ENCODE peak calls at places on chromosomes 2 and 18, in six cellular contexts. Y is foreskin keratinocyte; B is effector memory CD4-positive, alpha-beta T cell; Q is psoas muscle; P is caudate nucleus; R is fibroblast of lung. N is an unnamed sample.
A peak's percentile ranks its signal among the peaks of the same experiment; 100 is the strongest.

GRCh38 chr2:236012155-236012554 is 156.0 kb downstream of the GBX2 start:
- DNase-seq in Y (no peak), Q (no peak), P (no peak), B (no peak), R (no peak), N (no peak)

GRCh38 chr2:191349990-191350389 is 104.8 kb downstream of the MYO1B start:
- DNase-seq in Y (no peak), B (no peak), R (no peak), P (no peak), Q (no peak), N (no peak)

GRCh38 chr2:228447266-228447915 is 265.9 kb upstream of the SPHKAP start:
- DNase-seq in P (no peak), R (no peak), Q (no peak), B (no peak), Y (no peak), N (no peak)

GRCh38 chr18:76405761-76406356 is 89.2 kb downstream of the ZNF516 start:
- DNase-seq in Y (no peak), P (no peak), Q (peak; percentile 64), R (peak; percentile 36), B (peak; percentile 18), N (peak; percentile 79)

GRCh38 chr2:135913726-135914365 is 37.6 kb upstream of the MCM6 start:
- DNase-seq in B (peak; percentile 32), P (no peak), Y (peak; percentile 3), R (peak; percentile 24), Q (no peak), N (no peak)

GRCh38 chr2:27322766-27323591 is at the start of gene MPV17:
- DNase-seq in B (peak; percentile 80), P (peak; percentile 85), Y (peak; percentile 61), Q (peak; percentile 92), R (peak; percentile 93), N (peak; percentile 89)

GRCh38 chr2:141055526-141055925 is 1075.3 kb downstream of the LRP1B start:
- DNase-seq in Y (peak; percentile 55), R (peak; percentile 89), B (no peak), P (no peak), Q (no peak), N (no peak)

GRCh38 chr2:128237911-128238697 is 80.6 kb downstream of the HS6ST1 start:
- DNase-seq in Q (no peak), P (peak; percentile 53), R (peak; percentile 23), Y (no peak), B (no peak), N (no peak)

GRCh38 chr2:217988014-217988839 is 14.6 kb downstream of the TNS1 start:
- DNase-seq in B (peak; percentile 23), Y (peak; percentile 50), R (peak; percentile 60), Q (peak; percentile 84), P (peak; percentile 71), N (peak; percentile 67)

GRCh38 chr2:237475704-237476107 is 11.3 kb upstream of the MLPH start:
- DNase-seq in R (peak; percentile 87), P (no peak), Y (no peak), B (no peak), Q (peak; percentile 42), N (peak; percentile 21)

GRCh38 chr2:239274391-239275001 is 126.3 kb downstream of the HDAC4 start:
- DNase-seq in Y (no peak), B (peak; percentile 32), Q (peak; percentile 79), P (no peak), R (peak; percentile 89), N (no peak)

GRCh38 chr2:28356095-28356911 is 36.4 kb upstream of the FOSL2 start:
- DNase-seq in Q (peak; percentile 92), R (peak; percentile 81), P (peak; percentile 31), B (no peak), Y (no peak), N (no peak)

GRCh38 chr2:86072271-86072858 is 33.3 kb downstream of the POLR1A start:
- DNase-seq in Q (peak; percentile 71), R (peak; percentile 45), P (peak; percentile 17), B (no peak), Y (no peak), N (no peak)

GRCh38 chr2:97722227-97722626 is 8.9 kb downstream of the ZAP70 start:
- DNase-seq in Y (no peak), B (no peak), P (no peak), R (no peak), Q (no peak), N (no peak)

GRCh38 chr18:57107141-57107832 is 39.6 kb upstream of the BOD1L2 start:
- DNase-seq in Q (no peak), B (no peak), P (no peak), R (peak; percentile 29), Y (peak; percentile 16), N (no peak)

GRCh38 chr2:69926849-69927515 is 12.1 kb downstream of the MXD1 start:
- DNase-seq in R (no peak), Y (no peak), Q (no peak), B (no peak), P (no peak), N (no peak)

GRCh38 chr18:11391636-11392035 is 217.8 kb upstream of the SLC35G4 start:
- DNase-seq in Q (no peak), B (no peak), R (peak; percentile 52), Y (no peak), P (no peak), N (no peak)

GRCh38 chr2:74744731-74745505 is 89.0 kb upstream of the HK2 start:
- DNase-seq in B (no peak), P (no peak), Y (no peak), Q (no peak), R (no peak), N (no peak)

GRCh38 chr2:8583400-8584173 is 98.3 kb upstream of the ID2 start:
- DNase-seq in Y (no peak), B (peak; percentile 42), R (peak; percentile 75), P (peak; percentile 34), Q (peak; percentile 85), N (peak; percentile 63)

DNA sequence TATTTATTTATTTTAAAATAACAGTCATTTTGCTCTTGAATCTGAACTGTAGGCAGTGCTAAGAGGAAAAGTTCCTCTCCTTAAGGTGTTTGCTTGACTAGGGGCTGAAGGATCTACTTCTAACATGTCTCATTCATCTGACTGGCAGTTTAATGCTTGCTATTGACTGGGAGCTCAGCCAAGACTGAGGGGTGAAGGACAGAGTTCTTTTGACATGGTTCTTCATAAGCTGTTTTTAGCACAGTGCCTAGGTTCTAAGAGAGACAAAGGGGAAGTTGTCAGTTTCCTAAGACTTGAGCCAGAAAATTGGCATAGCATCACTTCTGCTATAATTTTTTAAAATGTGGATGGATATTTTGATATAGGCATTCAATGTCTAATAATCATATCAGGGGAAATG is 73.0 kb downstream of the COMMD1 start:
- DNase-seq in B (no peak), Y (no peak), R (no peak), P (no peak), Q (no peak), N (no peak)
- H3K27ac ChIP-seq in B (no peak overlapping the region), Y (no peak overlapping the region), R (no peak overlapping the region), P (no peak overlapping the region), Q (no peak overlapping the region), N (no peak overlapping the region)

GRCh38 chr2:230989731-230990130 is 6.2 kb upstream of the SPATA3 start:
- DNase-seq in P (no peak), Q (no peak), R (no peak), B (no peak), Y (no peak), N (no peak)
- H3K27ac ChIP-seq in P (no peak overlapping the region), Q (no peak overlapping the region), R (no peak overlapping the region), B (no peak overlapping the region), Y (no peak overlapping the region), N (no peak overlapping the region)

DNA sequence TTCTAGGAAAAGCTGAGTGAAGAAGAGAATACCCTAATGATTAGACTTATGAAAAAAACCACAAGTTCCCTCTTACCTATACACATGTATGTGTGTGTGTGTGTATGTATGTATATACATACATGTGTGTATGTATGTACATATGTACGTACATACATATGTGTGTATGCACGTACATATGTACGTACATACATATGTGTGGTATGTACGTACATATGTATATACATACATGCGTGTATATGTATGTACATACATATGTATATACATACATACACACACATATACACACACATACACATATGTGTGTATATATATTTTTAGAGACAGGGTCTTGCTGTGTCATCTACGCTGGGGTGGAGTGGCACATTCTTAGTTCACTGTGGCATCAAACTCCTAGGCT is 53.6 kb downstream of the PRELID3A start:
- DNase-seq in Y (no peak), P (no peak), B (no peak), Q (no peak), R (no peak), N (no peak)
- H3K27ac ChIP-seq in Y (no peak overlapping the region), P (no peak overlapping the region), B (no peak overlapping the region), Q (no peak overlapping the region), R (no peak overlapping the region), N (no peak overlapping the region)

DNA sequence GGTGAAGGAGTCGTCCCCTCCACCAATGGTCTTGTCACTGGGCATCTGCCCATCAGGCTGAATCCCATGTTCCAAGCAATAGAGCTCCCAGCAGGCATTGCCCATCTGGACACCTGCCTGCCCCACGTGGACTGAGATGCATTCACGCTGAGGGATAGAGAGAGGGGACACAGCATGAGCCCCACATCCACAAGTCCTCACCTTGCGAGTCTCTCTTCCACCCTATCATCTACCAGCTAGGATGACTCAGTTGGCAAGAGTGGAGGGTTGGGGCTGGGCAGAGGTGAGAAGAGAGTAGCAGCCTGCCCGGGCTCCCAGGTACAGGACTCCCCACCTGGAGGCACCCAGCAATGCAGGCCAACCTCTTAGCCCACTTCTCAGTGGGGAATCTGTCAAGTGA is 959 bp upstream of the TUBA4B start:
- DNase-seq in B (no peak), P (no peak), R (no peak), Y (no peak), Q (no peak), N (no peak)
- H3K27ac ChIP-seq in B (peak overlapping the region; percentile 94), P (no peak overlapping the region), R (no peak overlapping the region), Y (peak overlapping the region; percentile 82), Q (peak overlapping the region; percentile 94), N (peak overlapping the region; percentile 81)

DNA sequence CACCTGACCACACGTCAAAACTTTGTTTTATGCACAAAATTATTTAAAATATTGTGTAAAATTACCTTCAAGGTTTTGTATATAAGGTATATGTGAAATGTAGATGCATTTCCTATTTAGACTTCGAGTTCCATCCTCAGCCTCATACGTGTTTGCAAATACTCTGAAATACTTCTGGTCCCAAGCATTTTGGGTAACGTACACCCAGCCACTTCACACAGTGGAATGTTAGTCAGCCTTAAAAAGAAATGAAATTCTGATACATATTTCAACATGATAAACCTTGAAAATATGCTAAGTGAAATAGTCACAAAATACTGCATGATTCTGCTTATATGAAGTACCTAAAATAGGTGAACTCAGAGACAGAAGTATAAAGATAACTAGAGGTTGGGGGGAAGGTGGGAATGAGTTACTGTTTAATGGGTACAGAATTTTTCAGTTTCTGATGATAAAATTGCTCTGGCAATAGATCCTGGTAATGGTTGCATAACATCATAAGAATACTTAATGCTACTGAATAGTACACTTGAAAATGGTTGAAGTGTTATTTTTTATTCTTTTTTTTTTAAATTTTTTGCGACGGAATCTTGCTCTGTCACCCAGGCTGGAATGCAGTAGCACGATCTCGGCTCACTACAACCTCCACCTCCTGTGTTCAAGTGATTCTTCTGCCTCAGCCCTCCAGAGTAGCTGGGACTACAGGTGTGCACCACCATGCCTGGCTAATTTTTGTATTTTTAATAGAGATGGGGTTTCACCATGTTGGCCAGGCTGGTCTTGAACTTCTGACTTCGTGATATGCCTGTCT is 24.0 kb downstream of the NOP58 start:
- DNase-seq in B (no peak), P (no peak), Y (no peak), R (no peak), Q (no peak), N (no peak)
- H3K27ac ChIP-seq in B (no peak overlapping the region), P (no peak overlapping the region), Y (no peak overlapping the region), R (no peak overlapping the region), Q (no peak overlapping the region), N (no peak overlapping the region)

GRCh38 chr2:179132076-179132475 is 82.1 kb upstream of the CCDC141 start:
- DNase-seq in Q (no peak), B (no peak), Y (no peak), R (no peak), P (no peak), N (no peak)
- H3K27ac ChIP-seq in Q (no peak overlapping the region), B (no peak overlapping the region), Y (no peak overlapping the region), R (no peak overlapping the region), P (no peak overlapping the region), N (no peak overlapping the region)

GRCh38 chr18:42798606-42799005 is 316.9 kb downstream of the RIT2 start:
- DNase-seq in P (no peak), B (no peak), R (no peak), Q (no peak), Y (no peak), N (no peak)
- H3K27ac ChIP-seq in P (no peak overlapping the region), B (no peak overlapping the region), R (no peak overlapping the region), Q (no peak overlapping the region), Y (no peak overlapping the region), N (no peak overlapping the region)